ENCODE peak calls at places on chromosomes 16 and 17, in five cellular contexts. F, Q, B, M and X are unnamed samples.

GRCh38 chr17:75695141-75695829 is 26.0 kb upstream of the ITGB4 start:
- DNase-seq in F (no peak), Q (no peak), B (peak; percentile 65), M (no peak), X (peak; percentile 44)

GRCh38 chr16:35744716-35745115 is 2285.3 kb downstream of the TP53TG3F start:
- DNase-seq in F (no peak), Q (no peak), B (no peak), M (no peak), X (no peak)

GRCh38 chr17:64264891-64265290 is 1.8 kb upstream of the TEX2 start:
- DNase-seq in F (no peak), Q (no peak), B (no peak), M (no peak), X (no peak)

GRCh38 chr17:77358801-77359716 is 218.3 kb downstream of the SEC14L1 start:
- DNase-seq in F (no peak), Q (peak; percentile 34), B (no peak), M (no peak), X (peak; percentile 41)

GRCh38 chr17:7281953-7282751 is 634 bp downstream of the SLC2A4 start:
- DNase-seq in F (no peak), Q (no peak), B (no peak), M (no peak), X (no peak)

GRCh38 chr16:70570967-70571570 is 47.5 kb downstream of the SF3B3 start:
- DNase-seq in F (no peak), Q (peak; percentile 17), B (no peak), M (no peak), X (no peak)

GRCh38 chr17:76262732-76263344 is 2.3 kb upstream of the UBALD2 start:
- DNase-seq in F (no peak), Q (peak; percentile 88), B (no peak), M (no peak), X (no peak)

GRCh38 chr16:30570621-30571443 is 682 bp downstream of the ZNF688 start:
- DNase-seq in F (no peak), Q (no peak), B (no peak), M (no peak), X (peak; percentile 61)

GRCh38 chr16:20611975-20612471 is 35.9 kb upstream of the ACSM2B start:
- DNase-seq in F (no peak), Q (no peak), B (no peak), M (no peak), X (no peak)

GRCh38 chr16:70349783-70350182 is 3.1 kb downstream of the DDX19A start:
- DNase-seq in F (no peak), Q (no peak), B (no peak), M (no peak), X (no peak)

GRCh38 chr16:85949787-85950186 is 50.8 kb downstream of the IRF8 start:
- DNase-seq in F (no peak), Q (no peak), B (no peak), M (no peak), X (no peak)

GRCh38 chr17:10177921-10178788 is 20.3 kb downstream of the GAS7 start:
- DNase-seq in F (no peak), Q (no peak), B (peak; percentile 93), M (no peak), X (no peak)

GRCh38 chr16:68737046-68737729 is at the start of gene CDH1:
- DNase-seq in F (peak; percentile 23), Q (peak; percentile 93), B (no peak), M (peak; percentile 32), X (peak; percentile 78)